ENCODE peak calls at places on chromosome 21, in eight cellular contexts. B, H, Z, I, S, R, D and U are unnamed samples.

GRCh38 chr21:27954806-27955205 is 987.9 kb upstream of the ADAMTS5 start:
- DNase-seq in Z (no peak), S (no peak), R (no peak), D (peak), H (no peak), I (no peak), B (no peak), U (no peak)

GRCh38 chr21:13937236-13937635 is 273.5 kb downstream of the LIPI start:
- DNase-seq in H (no peak), I (no peak), B (no peak), S (no peak), R (no peak), Z (no peak), D (no peak), U (no peak)

GRCh38 chr21:20040768-20041167 is 957.4 kb upstream of the NCAM2 start:
- DNase-seq in H (peak), Z (no peak), S (no peak), B (no peak), I (no peak), R (no peak), D (no peak), U (no peak)

GRCh38 chr21:46035809-46036695 is 54.5 kb downstream of the COL6A1 start:
- DNase-seq in R (no peak), Z (peak), I (peak), D (peak), H (no peak), S (peak), B (no peak), U (no peak)

GRCh38 chr21:39611547-39612190 is 1.1 kb upstream of the B3GALT5 start:
- DNase-seq in B (peak), D (no peak), I (no peak), Z (no peak), S (no peak), H (no peak), R (no peak), U (no peak)

GRCh38 chr21:38319781-38320180 is 63.0 kb downstream of the KCNJ15 start:
- DNase-seq in B (no peak), S (no peak), H (no peak), Z (no peak), D (no peak), R (no peak), I (no peak), U (no peak)

GRCh38 chr21:38942617-38943245 is 137.0 kb downstream of the ETS2 start:
- DNase-seq in S (no peak), H (no peak), R (no peak), I (no peak), B (no peak), D (no peak), Z (no peak), U (no peak)

GRCh38 chr21:33380483-33380998 is 22.7 kb upstream of the IFNGR2 start:
- DNase-seq in S (peak), B (peak), R (peak), I (peak), H (no peak), D (peak), Z (peak), U (peak)

GRCh38 chr21:28229811-28230210 is 762.9 kb downstream of the LTN1 start:
- DNase-seq in R (no peak), D (peak), H (no peak), Z (no peak), S (no peak), I (no peak), B (no peak), U (no peak)

GRCh38 chr21:40166291-40166843 is 299.1 kb downstream of the PCP4 start:
- DNase-seq in D (no peak), B (peak), S (no peak), H (no peak), R (no peak), Z (no peak), I (no peak), U (no peak)

DNA sequence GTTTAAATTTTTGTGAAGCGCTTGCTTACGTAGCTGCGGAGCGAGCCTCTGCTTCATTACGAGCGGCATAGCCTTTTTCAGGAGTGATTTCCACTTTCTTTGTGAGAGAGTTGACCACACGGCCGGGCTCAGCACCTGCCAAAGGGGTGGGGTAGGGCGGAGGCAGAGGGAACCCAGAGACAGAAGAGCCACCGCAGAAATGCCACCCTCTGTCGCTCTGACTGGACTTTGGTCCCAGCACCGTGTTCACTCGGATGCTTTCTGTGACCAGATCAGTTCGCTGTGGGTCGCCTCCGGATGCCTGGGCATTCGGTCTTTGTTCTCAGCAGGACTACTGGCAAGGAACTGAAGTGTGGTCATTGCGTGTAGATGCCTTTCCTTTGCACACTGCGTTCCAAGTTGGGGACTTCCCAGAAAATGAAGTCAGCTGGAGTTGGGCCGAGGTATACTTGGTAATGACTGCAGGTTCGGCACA is 897 bp downstream of the CHODL start:
- DNase-seq in I (no peak), Z (no peak), B (peak), R (no peak), D (no peak), S (no peak), H (peak), U (no peak)
- H3K27ac ChIP-seq in I (no peak), Z (no peak), B (no peak), R (no peak), D (no peak), S (no peak), H (no peak), U (no peak)

DNA sequence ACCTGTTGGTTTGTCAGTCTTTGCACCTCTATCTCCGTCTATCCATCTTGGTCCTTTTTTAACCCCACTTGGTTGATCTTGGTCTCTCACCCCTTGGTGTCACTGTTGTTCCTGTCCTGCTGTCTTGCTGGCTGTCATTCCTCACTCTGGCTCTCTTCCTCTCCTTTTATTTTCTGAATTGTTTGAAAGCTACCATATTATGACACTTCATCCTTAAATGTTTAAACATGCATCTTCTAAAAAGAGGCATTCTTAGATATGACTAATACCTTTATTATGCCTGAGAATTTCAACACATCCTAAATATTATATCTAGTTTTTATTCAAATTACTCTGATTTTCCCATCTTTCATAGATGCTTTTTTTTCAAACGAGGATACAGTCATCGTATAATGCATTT is 37.0 kb downstream of the BACH1 start:
- DNase-seq in B (no peak), D (peak), H (no peak), I (no peak), S (no peak), R (no peak), Z (no peak), U (no peak)
- TF ChIP-seq CTCF in B (peak), D (no peak), H (no peak), I (no peak), S (no peak), R (no peak), Z (no peak), U (no peak)

DNA sequence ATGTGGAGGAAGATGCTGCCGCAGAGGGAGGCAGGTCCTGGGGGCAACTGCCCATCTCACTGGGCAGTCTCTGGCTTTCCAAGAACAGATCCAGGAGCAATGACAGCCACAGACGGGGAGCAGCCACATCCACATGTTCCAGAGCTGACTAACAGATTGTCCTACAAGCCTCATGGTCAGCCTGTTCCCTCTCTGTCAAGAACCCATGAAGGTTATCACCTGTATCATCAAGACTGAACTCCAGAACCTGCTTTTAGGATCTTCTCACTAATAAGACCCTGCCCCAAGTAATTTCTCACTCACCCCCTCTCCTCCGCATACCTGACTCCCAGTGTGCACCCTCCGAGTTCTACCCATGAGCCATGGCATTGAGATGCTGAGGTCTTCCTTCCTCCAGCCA is 187.8 kb downstream of the RUNX1 start:
- DNase-seq in R (no peak), D (no peak), I (no peak), H (no peak), Z (no peak), S (no peak), B (no peak), U (no peak)
- H3K27ac ChIP-seq in R (no peak), D (no peak), I (no peak), H (no peak), Z (no peak), S (no peak), B (no peak), U (no peak)

GRCh38 chr21:23968722-23969647 is 1638.3 kb downstream of the MRPL39 start:
- DNase-seq in D (peak), R (peak), S (no peak), H (peak), I (no peak), Z (no peak), B (peak), U (no peak)
- TF ChIP-seq CTCF in D (no peak), R (peak), S (peak), H (peak), I (no peak), Z (peak), B (peak), U (no peak)

GRCh38 chr21:42534901-42535378 is 21.3 kb downstream of the SLC37A1 start:
- DNase-seq in B (peak), H (no peak), S (no peak), I (no peak), D (no peak), Z (no peak), R (peak), U (no peak)
- H3K27ac ChIP-seq in B (no peak), H (no peak), S (peak), I (no peak), D (no peak), Z (no peak), R (peak), U (no peak)

GRCh38 chr21:41887682-41888081 is 8.5 kb upstream of the PRDM15 start:
- DNase-seq in B (no peak), R (no peak), D (no peak), H (no peak), I (no peak), S (no peak), Z (no peak), U (no peak)

GRCh38 chr21:41883582-41883981 is 4.4 kb upstream of the PRDM15 start:
- DNase-seq in B (no peak), R (no peak), I (no peak), Z (no peak), D (no peak), H (no peak), S (no peak), U (no peak)

GRCh38 chr21:41886331-41886730 is 7.2 kb upstream of the PRDM15 start:
- DNase-seq in D (no peak), I (no peak), R (no peak), S (no peak), Z (no peak), H (no peak), B (no peak), U (no peak)

GRCh38 chr21:41884501-41885030 is 5.4 kb upstream of the PRDM15 start:
- DNase-seq in B (peak), D (no peak), H (no peak), R (no peak), I (no peak), Z (no peak), S (no peak), U (no peak)

GRCh38 chr21:41885341-41886024 is 6.3 kb upstream of the PRDM15 start:
- DNase-seq in Z (no peak), I (no peak), S (no peak), B (no peak), R (no peak), D (peak), H (peak), U (no peak)
- TF ChIP-seq CTCF in Z (no peak), I (no peak), S (no peak), B (peak), R (no peak), D (no peak), H (no peak), U (no peak)

GRCh38 chr21:25115021-25115420 is 492.3 kb downstream of the MRPL39 start:
- DNase-seq in S (no peak), Z (no peak), B (no peak), H (no peak), I (no peak), D (no peak), R (no peak), U (no peak)

GRCh38 chr21:25118648-25119047 is 488.6 kb downstream of the MRPL39 start:
- DNase-seq in R (no peak), B (no peak), Z (no peak), I (no peak), D (no peak), S (no peak), H (no peak), U (no peak)
- H3K27ac ChIP-seq in R (no peak), B (no peak), Z (no peak), I (no peak), D (no peak), S (no peak), H (no peak), U (no peak)

DNA sequence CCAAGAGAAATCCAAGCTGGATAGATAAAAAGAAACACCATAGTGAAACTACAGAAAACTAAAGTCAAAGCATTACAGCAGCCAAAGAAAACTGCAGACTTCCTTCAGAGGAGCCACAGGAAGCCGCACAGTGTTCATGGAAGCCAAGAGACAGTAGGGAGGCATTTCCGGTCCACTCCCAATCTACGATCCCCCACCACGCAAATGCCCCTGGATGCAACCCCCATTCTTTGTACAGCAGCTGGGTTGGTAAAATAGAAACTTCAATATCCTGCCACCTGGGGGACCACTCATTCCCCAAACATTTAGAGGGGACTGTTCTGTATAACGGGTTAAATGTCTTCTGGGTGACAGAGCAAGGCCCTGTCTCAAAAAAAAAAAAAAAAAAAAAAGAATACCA is 43.9 kb upstream of the TSPEAR start:
- DNase-seq in S (no peak), R (no peak), B (no peak), D (peak), Z (no peak), I (no peak), H (no peak), U (no peak)
- TF ChIP-seq CTCF in S (peak), R (no peak), B (no peak), D (no peak), Z (peak), I (no peak), H (peak), U (no peak)